ENCODE peak calls at places on chromosomes 7 and 10, in eight cellular contexts. F is mucosa of descending colon, K is left lung, T is testis, J is upper lobe of right lung, N is hepatocyte, W is cardiac muscle cell, U is IMR-90. R is an unnamed sample. For H3K36me3, the result is how much of the 10 kb centered on the place peaks cover.

GRCh38 chr10:97325754-97326153 is 6.7 kb downstream of the FRAT1 start:
- DNase-seq in F (no peak), K (no peak), T (no peak), J (no peak), N (no peak), W (no peak), U (no peak), R (no peak)

GRCh38 chr7:46750321-46750865 is 829.3 kb upstream of the IGFBP3 start:
- DNase-seq in F (no peak), K (no peak), T (no peak), J (no peak), N (no peak), W (no peak), U (no peak), R (no peak)

GRCh38 chr7:128000048-128000447 is 31.2 kb downstream of the LRRC4 start:
- DNase-seq in F (no peak), K (no peak), T (no peak), J (no peak), N (no peak), W (peak), U (no peak), R (no peak)

GRCh38 chr7:85065888-85066485 is 120.9 kb downstream of the SEMA3D start:
- DNase-seq in F (no peak), K (no peak), T (no peak), J (no peak), N (no peak), W (peak), U (peak), R (no peak)

GRCh38 chr10:17795088-17795487 is 14.1 kb upstream of the MRC1 start:
- DNase-seq in F (no peak), K (no peak), T (no peak), J (no peak), N (no peak), W (no peak), U (no peak), R (no peak)

GRCh38 chr10:78657622-78658165 is 411.1 kb upstream of the ZMIZ1 start:
- DNase-seq in F (peak), K (peak), T (peak), J (peak), N (peak), W (peak), U (peak), R (peak)

GRCh38 chr7:137590071-137590470 is 246.5 kb upstream of the PTN start:
- DNase-seq in F (no peak), K (no peak), T (no peak), J (no peak), N (no peak), W (no peak), U (no peak), R (no peak)

GRCh38 chr7:31249671-31250070 is 90.9 kb downstream of the NEUROD6 start:
- DNase-seq in F (no peak), K (no peak), T (no peak), J (no peak), N (no peak), W (no peak), U (no peak), R (no peak)

GRCh38 chr10:102163342-102163989 is 11.3 kb downstream of the NOLC1 start:
- DNase-seq in F (no peak), K (no peak), T (no peak), J (no peak), N (no peak), W (no peak), U (no peak), R (no peak)

GRCh38 chr10:22489467-22489866 is 144.2 kb downstream of the SPAG6 start:
- DNase-seq in F (no peak), K (no peak), T (no peak), J (no peak), N (no peak), W (peak), U (no peak), R (no peak)

GRCh38 chr7:83005410-83005809 is 157.3 kb downstream of the PCLO start:
- DNase-seq in F (no peak), K (no peak), T (no peak), J (no peak), N (peak), W (peak), U (no peak), R (no peak)

GRCh38 chr10:133378251-133379096 is 588 bp upstream of the PAOX start:
- DNase-seq in F (peak), K (peak), T (peak), J (peak), N (peak), W (peak), U (peak), R (peak)

DNA sequence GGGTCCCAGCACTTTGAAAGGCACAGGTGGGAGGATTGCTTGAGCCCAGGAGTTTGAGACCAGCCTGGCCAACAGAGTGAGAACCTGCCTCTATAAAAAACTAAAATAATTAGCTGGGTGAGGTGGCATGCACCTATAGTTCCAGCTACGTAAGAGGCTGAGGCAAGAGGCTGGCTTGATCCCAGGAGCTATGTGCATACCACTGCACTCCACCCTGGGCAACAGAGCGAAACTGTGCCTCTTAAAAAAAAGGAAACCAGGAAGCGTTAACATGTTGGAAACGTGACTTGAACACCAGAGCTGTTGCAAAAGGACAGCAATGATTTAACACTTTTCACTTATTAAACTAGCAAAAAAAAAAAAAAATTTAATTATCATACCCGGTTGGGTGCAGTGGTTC is 12.6 kb downstream of the BAZ1B start:
- DNase-seq in F (no peak), K (peak), T (no peak), J (peak), N (no peak), W (no peak), U (no peak), R (no peak)
- H3K36me3 ChIP-seq in F (under half), K (under half), T (under half), J (half or more), N (under half), W (half or more), U (half or more), R (under half)

DNA sequence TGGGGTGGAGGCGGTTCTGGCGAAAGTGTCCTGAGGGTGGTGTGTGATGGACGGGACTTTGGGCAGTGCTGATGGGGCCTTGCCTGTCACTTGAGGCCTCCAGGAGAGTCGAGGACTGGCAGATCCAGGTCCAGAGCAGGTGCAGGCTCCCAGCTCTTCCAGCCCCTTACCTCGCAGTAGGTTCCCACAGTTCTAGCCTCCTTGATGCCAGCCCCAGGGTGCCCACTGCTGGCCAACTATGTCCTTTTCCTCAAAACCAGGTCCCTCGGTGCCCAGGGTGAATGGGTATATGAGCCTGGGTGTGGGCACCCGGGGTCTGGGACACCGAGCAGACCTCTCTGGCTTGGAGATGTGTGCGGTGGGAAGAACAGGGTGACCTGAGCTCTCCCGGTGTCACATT is 8.3 kb downstream of the FAM20C start:
- DNase-seq in F (no peak), K (no peak), T (no peak), J (no peak), N (no peak), W (no peak), U (no peak), R (no peak)
- H3K36me3 ChIP-seq in F (under half), K (under half), T (under half), J (half or more), N (under half), W (under half), U (half or more), R (under half)

GRCh38 chr10:112394475-112394875 is 20.6 kb downstream of the ACSL5 start:
- DNase-seq in F (no peak), K (peak), T (no peak), J (peak), N (peak), W (no peak), U (no peak), R (peak)

GRCh38 chr10:112393341-112393740 is 19.4 kb downstream of the ACSL5 start:
- DNase-seq in F (no peak), K (no peak), T (no peak), J (no peak), N (no peak), W (no peak), U (no peak), R (no peak)

GRCh38 chr10:112397592-112397991 is 23.7 kb downstream of the ACSL5 start:
- DNase-seq in F (no peak), K (no peak), T (no peak), J (no peak), N (no peak), W (no peak), U (no peak), R (no peak)

GRCh38 chr10:112393827-112394226 is 19.9 kb downstream of the ACSL5 start:
- DNase-seq in F (no peak), K (no peak), T (no peak), J (no peak), N (no peak), W (no peak), U (no peak), R (no peak)

GRCh38 chr10:112395809-112396530 is 22.1 kb downstream of the ACSL5 start:
- DNase-seq in F (no peak), K (no peak), T (no peak), J (no peak), N (no peak), W (no peak), U (peak), R (no peak)
- H3K36me3 ChIP-seq in F (under half), K (under half), T (under half), J (under half), N (under half), W (under half), U (under half), R (under half)

GRCh38 chr7:103121641-103122040 is 27.3 kb downstream of the NAPEPLD start:
- DNase-seq in F (no peak), K (no peak), T (no peak), J (no peak), N (no peak), W (no peak), U (no peak), R (no peak)
- H3K36me3 ChIP-seq in F (under half), K (under half), T (under half), J (under half), N (under half), W (under half), U (under half), R (under half)

GRCh38 chr7:6639627-6640026 is 2.5 kb downstream of the ZNF316 start:
- DNase-seq in F (no peak), K (no peak), T (no peak), J (peak), N (no peak), W (no peak), U (no peak), R (no peak)

GRCh38 chr7:6640246-6640721 is 3.2 kb downstream of the ZNF316 start:
- DNase-seq in F (no peak), K (no peak), T (no peak), J (no peak), N (no peak), W (peak), U (peak), R (no peak)

GRCh38 chr7:6642861-6643640 is 5.9 kb downstream of the ZNF316 start:
- DNase-seq in F (no peak), K (no peak), T (no peak), J (no peak), N (no peak), W (no peak), U (no peak), R (no peak)

GRCh38 chr7:6642239-6642839 is 5.2 kb downstream of the ZNF316 start:
- DNase-seq in F (no peak), K (no peak), T (no peak), J (no peak), N (no peak), W (no peak), U (no peak), R (no peak)

DNA sequence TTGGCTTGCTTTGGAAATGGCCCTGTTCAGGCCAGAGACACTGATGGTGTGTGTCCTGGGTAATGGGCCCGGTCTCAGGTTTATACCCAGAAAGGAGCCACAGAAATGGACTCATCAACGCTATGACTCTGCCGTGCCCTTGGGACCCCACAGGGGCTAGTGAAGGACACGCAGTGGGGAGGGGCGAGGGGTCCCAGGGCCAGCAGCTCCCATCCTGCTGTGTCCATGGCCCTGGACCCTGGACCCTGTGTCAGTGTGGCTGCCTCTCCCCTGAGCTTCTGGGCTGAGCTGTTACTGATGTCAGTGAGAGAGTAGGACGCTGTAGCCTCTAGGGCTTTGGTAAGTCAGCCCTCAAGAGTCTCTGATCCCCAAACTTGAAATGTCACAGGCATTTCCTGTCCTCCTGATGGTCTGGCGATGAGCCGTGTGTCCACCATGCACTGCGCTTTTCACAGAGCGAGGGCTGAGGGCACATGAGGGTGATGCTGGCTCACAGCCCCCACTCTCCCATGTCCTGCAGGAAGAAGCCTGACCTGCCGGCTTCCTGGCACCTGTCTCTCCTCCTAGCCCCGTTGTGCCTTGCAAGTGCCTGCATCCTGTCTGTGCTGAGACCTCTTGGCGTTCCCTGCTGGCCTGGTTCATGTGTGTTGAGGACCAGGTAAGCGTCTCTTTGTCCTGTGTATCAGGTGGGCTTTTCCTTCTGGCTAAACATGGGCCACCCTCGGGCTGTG is 4.4 kb downstream of the ZNF316 start:
- DNase-seq in F (no peak), K (no peak), T (no peak), J (no peak), N (no peak), W (no peak), U (no peak), R (no peak)
- H3K36me3 ChIP-seq in F (under half), K (under half), T (under half), J (half or more), N (under half), W (under half), U (half or more), R (under half)

GRCh38 chr7:158783595-158783994 is 45.7 kb downstream of the ESYT2 start:
- DNase-seq in F (no peak), K (no peak), T (no peak), J (no peak), N (no peak), W (no peak), U (no peak), R (no peak)

GRCh38 chr7:158782638-158783490 is 46.4 kb downstream of the ESYT2 start:
- DNase-seq in F (peak), K (peak), T (peak), J (no peak), N (peak), W (peak), U (peak), R (peak)

GRCh38 chr7:158784270-158784669 is 45.0 kb downstream of the ESYT2 start:
- DNase-seq in F (no peak), K (no peak), T (peak), J (no peak), N (no peak), W (no peak), U (no peak), R (no peak)

GRCh38 chr7:158789842-158790241 is 39.5 kb downstream of the ESYT2 start:
- DNase-seq in F (no peak), K (no peak), T (no peak), J (no peak), N (no peak), W (no peak), U (no peak), R (no peak)

DNA sequence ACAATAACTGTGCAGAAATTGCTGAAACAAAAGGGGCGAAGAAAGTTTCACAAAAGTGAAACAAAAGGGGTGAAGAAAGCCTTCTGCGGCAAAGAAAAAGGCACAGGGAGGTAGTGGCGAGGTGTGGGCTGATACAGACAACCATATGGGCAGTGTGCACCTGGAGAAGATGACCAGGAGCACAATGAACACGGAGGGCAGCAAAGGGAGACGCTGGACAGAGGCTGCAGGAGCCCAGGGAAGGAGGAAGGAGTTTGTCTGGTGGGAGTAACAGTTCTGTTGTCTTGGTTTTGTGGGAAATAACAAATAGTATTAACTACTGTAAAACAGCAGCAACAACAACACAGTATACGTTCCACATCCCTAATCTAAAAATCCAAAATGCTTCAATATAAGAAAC is 42.4 kb downstream of the ESYT2 start:
- DNase-seq in F (no peak), K (no peak), T (no peak), J (no peak), N (no peak), W (no peak), U (no peak), R (no peak)
- H3K36me3 ChIP-seq in F (under half), K (under half), T (under half), J (half or more), N (under half), W (under half), U (under half), R (under half)

DNA sequence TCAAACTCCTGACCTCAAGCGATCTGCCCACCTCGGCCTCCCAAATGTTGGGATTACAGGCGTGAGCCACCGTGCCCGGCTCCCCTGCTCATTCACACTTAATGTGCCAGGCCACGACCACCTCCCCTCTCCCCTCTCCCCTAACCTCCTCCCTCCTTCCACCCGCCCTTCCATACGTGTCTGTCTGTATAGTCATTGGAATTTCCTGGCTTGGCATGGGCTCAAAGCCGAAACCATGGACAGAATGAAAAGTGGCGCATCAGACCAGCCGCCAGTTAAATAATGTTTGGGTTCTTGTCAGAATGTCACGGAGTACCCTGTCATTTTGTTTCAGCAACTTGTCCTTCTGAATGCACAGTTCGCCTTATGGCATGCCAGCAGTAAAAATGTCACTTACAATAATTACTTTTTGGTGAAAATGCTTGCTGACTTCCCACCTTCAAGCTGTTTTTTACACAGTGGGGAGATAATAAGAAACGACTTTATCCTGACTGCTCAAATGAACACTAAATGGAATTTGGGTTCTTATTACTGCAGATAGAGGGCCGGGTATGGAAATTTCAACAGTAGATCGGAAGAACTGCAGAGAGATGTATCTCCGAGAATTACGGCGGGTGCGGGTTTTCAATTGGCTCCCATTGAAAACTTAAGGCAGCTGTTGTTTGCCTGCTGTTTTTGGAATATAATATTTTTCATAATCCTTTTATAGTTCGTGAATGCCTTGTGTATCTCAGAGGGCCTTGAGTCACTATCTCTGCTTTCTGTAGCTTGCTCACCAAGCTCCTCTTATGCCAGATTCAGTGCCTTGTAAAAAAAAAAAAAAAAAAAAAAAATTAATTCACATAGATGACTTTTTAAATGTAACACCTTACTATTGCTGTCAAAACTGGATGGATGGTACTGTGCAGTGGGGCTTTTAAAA is 65.5 kb upstream of the SH2B2 start:
- DNase-seq in F (no peak), K (no peak), T (no peak), J (no peak), N (no peak), W (peak), U (peak), R (no peak)
- H3K36me3 ChIP-seq in F (under half), K (under half), T (under half), J (under half), N (under half), W (under half), U (under half), R (under half)

DNA sequence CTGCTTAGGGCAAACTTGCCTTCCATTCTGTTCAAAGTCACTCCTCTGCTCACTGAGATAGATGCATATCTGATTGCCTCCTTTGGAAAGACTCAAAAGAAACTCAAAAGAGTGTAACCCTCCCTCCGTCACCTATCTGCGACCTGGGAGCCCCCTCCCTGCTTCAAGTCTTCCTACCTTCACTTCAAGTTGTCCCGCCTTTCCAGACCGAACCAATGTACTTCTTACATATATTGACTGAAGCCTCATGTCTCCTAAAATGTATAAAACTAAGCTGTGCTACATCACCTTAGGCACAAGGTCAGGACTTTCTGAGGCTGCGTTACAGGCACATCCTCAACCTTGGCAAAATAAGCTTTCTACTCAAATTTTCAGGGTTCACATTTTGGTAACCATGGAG is 77.4 kb upstream of the C1GALT1 start:
- DNase-seq in F (no peak), K (no peak), T (no peak), J (no peak), N (no peak), W (no peak), U (no peak), R (no peak)
- H3K36me3 ChIP-seq in F (under half), K (under half), T (under half), J (under half), N (under half), W (under half), U (under half), R (under half)

GRCh38 chr10:109348324-109348723 is 575.0 kb downstream of the XPNPEP1 start:
- DNase-seq in F (no peak), K (no peak), T (no peak), J (no peak), N (no peak), W (no peak), U (peak), R (no peak)

GRCh38 chr10:109341986-109342385 is 581.3 kb downstream of the XPNPEP1 start:
- DNase-seq in F (no peak), K (no peak), T (no peak), J (no peak), N (no peak), W (no peak), U (no peak), R (no peak)

DNA sequence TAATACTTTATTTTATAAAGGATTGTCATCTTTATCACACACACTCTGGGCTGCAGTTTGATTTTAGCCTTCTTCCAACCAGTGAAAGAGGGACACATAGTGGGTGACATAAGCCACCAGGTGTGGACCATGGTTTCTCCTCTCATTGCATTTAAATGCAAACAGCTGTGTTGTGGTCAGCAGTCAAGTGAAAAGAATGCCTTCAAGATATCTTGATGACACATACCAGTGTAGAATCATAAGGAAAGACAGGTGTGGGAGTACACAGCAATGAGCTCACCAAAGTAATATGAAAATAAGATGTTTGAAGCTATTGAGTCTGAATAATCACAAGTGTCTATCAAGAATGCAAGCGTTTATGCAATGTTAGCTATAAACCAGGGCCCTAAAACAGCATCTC is 580.0 kb downstream of the XPNPEP1 start:
- DNase-seq in F (no peak), K (no peak), T (no peak), J (no peak), N (no peak), W (no peak), U (peak), R (no peak)
- H3K36me3 ChIP-seq in F (under half), K (under half), T (under half), J (under half), N (under half), W (under half), U (under half), R (under half)